ENCODE peak calls at places on chromosomes 3 and 15, in nine cellular contexts. J is kidney epithelial cell, E is cerebellar cortex, D is iPS-NIHi11, M is endodermal cell, Z is HTR-8/SVneo, W is NCI-H345, O is brain microvascular endothelial cell, H is C1 segment of cervical spinal cord. V is an unnamed sample.

GRCh38 chr15:74869726-74870407 is 3.3 kb downstream of the SCAMP2 start:
- DNase-seq in Z (no peak), E (peak; percentile 11), H (no peak), W (no peak), D (no peak), M (no peak), O (no peak), J (no peak), V (no peak)

GRCh38 chr15:78840661-78841060 is 29.4 kb upstream of the ADAMTS7 start:
- DNase-seq in W (no peak), D (no peak), Z (no peak), M (no peak), O (peak; percentile 47), H (no peak), E (no peak), J (peak; percentile 5), V (no peak)

GRCh38 chr3:72174890-72175289 is 389.9 kb upstream of the PROK2 start:
- DNase-seq in E (no peak), J (no peak), W (no peak), H (no peak), M (no peak), Z (no peak), D (no peak), O (no peak), V (no peak)

GRCh38 chr3:30538787-30539186 is 67.6 kb upstream of the TGFBR2 start:
- DNase-seq in W (no peak), H (no peak), D (peak; percentile 16), Z (peak; percentile 67), O (peak; percentile 70), J (peak; percentile 70), E (no peak), M (no peak), V (peak; percentile 42)

GRCh38 chr3:58433400-58434169 is at the start of gene PDHB:
- DNase-seq in O (peak; percentile 80), D (peak; percentile 98), Z (peak; percentile 94), J (peak; percentile 57), M (peak; percentile 97), H (peak; percentile 95), W (peak; percentile 88), E (peak; percentile 91), V (peak; percentile 68)

GRCh38 chr3:128320551-128321340 is 145.9 kb downstream of the DNAJB8 start:
- DNase-seq in W (no peak), O (no peak), D (no peak), Z (no peak), H (no peak), M (peak; percentile 33), J (no peak), E (peak; percentile 53), V (no peak)

GRCh38 chr3:123202451-123202850 is 708 bp downstream of the SEC22A start:
- DNase-seq in D (peak; percentile 35), E (peak; percentile 23), W (no peak), J (no peak), M (peak; percentile 65), O (peak; percentile 10), H (no peak), Z (peak; percentile 21), V (no peak)

GRCh38 chr3:173397161-173398110 is at the start of gene NLGN1:
- DNase-seq in Z (peak; percentile 17), M (peak; percentile 88), J (no peak), D (peak; percentile 69), H (peak; percentile 34), O (peak; percentile 54), W (peak; percentile 67), E (peak; percentile 82), V (peak; percentile 65)

GRCh38 chr3:84836961-84837360 is 121.8 kb upstream of the CADM2 start:
- DNase-seq in D (peak; percentile 74), W (peak; percentile 95), H (no peak), J (no peak), O (no peak), E (no peak), M (peak; percentile 85), Z (no peak), V (no peak)

GRCh38 chr3:101229681-101230080 is 90.7 kb downstream of the IMPG2 start:
- DNase-seq in O (peak; percentile 4), E (no peak), H (no peak), Z (peak; percentile 11), J (no peak), W (no peak), M (no peak), D (no peak), V (peak; percentile 11)

GRCh38 chr3:21484323-21485154 is 266.5 kb downstream of the ZNF385D start:
- DNase-seq in H (no peak), M (peak; percentile 93), Z (peak; percentile 11), E (peak; percentile 39), O (peak; percentile 78), D (peak; percentile 59), W (no peak), J (peak; percentile 18), V (peak; percentile 1)

GRCh38 chr3:161793194-161793825 is 296.7 kb downstream of the OTOL1 start:
- DNase-seq in J (no peak), M (no peak), E (no peak), Z (no peak), D (no peak), O (no peak), W (no peak), H (no peak), V (no peak)

GRCh38 chr3:15815696-15816095 is 17.9 kb upstream of the ANKRD28 start:
- DNase-seq in W (no peak), E (peak; percentile 83), H (no peak), J (no peak), O (no peak), D (no peak), Z (peak; percentile 21), M (no peak), V (peak; percentile 65)

GRCh38 chr15:83230242-83230641 is 22.6 kb upstream of the HDGFL3 start:
- DNase-seq in M (no peak), Z (no peak), O (no peak), H (no peak), J (no peak), W (no peak), E (no peak), D (no peak), V (no peak)

GRCh38 chr3:49673131-49673714 is 928 bp upstream of the APEH start:
- DNase-seq in H (no peak), M (no peak), D (no peak), J (no peak), W (no peak), E (peak; percentile 30), O (no peak), Z (no peak), V (peak; percentile 10)

GRCh38 chr3:152745677-152746076 is 89.3 kb upstream of the P2RY1 start:
- DNase-seq in E (no peak), Z (no peak), O (no peak), H (no peak), D (peak; percentile 7), M (peak; percentile 76), W (no peak), J (no peak), V (no peak)

GRCh38 chr3:117144832-117145231 is 435.3 kb downstream of the TUSC7 start:
- DNase-seq in Z (no peak), H (no peak), E (no peak), J (no peak), M (no peak), O (no peak), W (no peak), D (no peak), V (no peak)

GRCh38 chr3:169344465-169344864 is 319.0 kb downstream of the MECOM start:
- DNase-seq in O (no peak), W (no peak), J (no peak), E (no peak), M (no peak), H (no peak), Z (no peak), D (no peak), V (no peak)

GRCh38 chr15:64911317-64912186 is at the start of gene ANKDD1A:
- DNase-seq in M (peak; percentile 92), H (peak; percentile 24), J (no peak), W (peak; percentile 57), O (no peak), E (peak; percentile 68), D (peak; percentile 96), Z (peak; percentile 86), V (no peak)

GRCh38 chr3:56347219-56347871 is 120.9 kb downstream of the ERC2 start:
- DNase-seq in H (peak; percentile 34), E (peak; percentile 22), M (peak; percentile 96), O (no peak), D (peak; percentile 80), Z (no peak), W (no peak), J (no peak), V (peak; percentile 25)

GRCh38 chr15:35170216-35170615 is 85.1 kb upstream of the NANOGP8 start:
- DNase-seq in Z (no peak), W (no peak), D (no peak), J (no peak), M (no peak), H (no peak), O (no peak), E (no peak), V (no peak)

GRCh38 chr3:45940004-45940780 is 3.1 kb upstream of the CXCR6 start:
- DNase-seq in J (no peak), H (no peak), E (no peak), O (no peak), W (no peak), Z (no peak), M (no peak), D (no peak), V (no peak)

GRCh38 chr3:40333416-40333815 is 23.9 kb downstream of the EIF1B start:
- DNase-seq in W (no peak), D (no peak), E (peak; percentile 2), Z (no peak), O (no peak), M (no peak), H (no peak), J (no peak), V (peak; percentile 50)

GRCh38 chr15:36688310-36689102 is 109.1 kb downstream of the CDIN1 start:
- DNase-seq in E (no peak), M (no peak), W (no peak), D (no peak), O (peak; percentile 1), J (no peak), Z (peak; percentile 10), H (no peak), V (no peak)

GRCh38 chr3:355622-356021 is 159.1 kb downstream of the CHL1 start:
- DNase-seq in J (no peak), W (peak; percentile 18), O (no peak), D (no peak), Z (no peak), H (no peak), M (no peak), E (no peak), V (peak; percentile 88)

GRCh38 chr15:80957556-80957955 is 32.1 kb downstream of the MESD start:
- DNase-seq in H (no peak), D (no peak), M (no peak), O (no peak), J (no peak), E (no peak), Z (no peak), W (no peak), V (no peak)

GRCh38 chr15:58558777-58559176 is 127.0 kb downstream of the LIPC start:
- DNase-seq in O (no peak), Z (no peak), E (no peak), D (no peak), J (no peak), M (no peak), W (no peak), H (no peak), V (no peak)

GRCh38 chr15:63539517-63539916 is 35.1 kb downstream of the USP3 start:
- DNase-seq in Z (no peak), M (no peak), J (no peak), E (no peak), D (no peak), W (no peak), H (no peak), O (no peak), V (no peak)

GRCh38 chr3:44469914-44470313 is 7.6 kb downstream of the ZNF445 start:
- DNase-seq in Z (no peak), W (no peak), M (no peak), J (no peak), H (no peak), O (no peak), D (no peak), E (no peak), V (no peak)

GRCh38 chr3:144444546-144444945 is 472.9 kb downstream of the DIPK2A start:
- DNase-seq in H (no peak), D (no peak), W (no peak), M (no peak), O (no peak), J (no peak), Z (no peak), E (peak; percentile 73), V (no peak)

GRCh38 chr3:195131149-195131548 is 139.8 kb downstream of the XXYLT1 start:
- DNase-seq in H (no peak), Z (no peak), E (no peak), O (no peak), M (no peak), D (no peak), J (no peak), W (no peak), V (no peak)